ENCODE peak calls at places on chromosomes 7 and 10, in ten cellular contexts. One of them, this sample, is unnamed.

GRCh38 chr7:8365499-8366110 is 67.8 kb upstream of the NXPH1 start:
- DNase-seq in lung: no peak
- DNase-seq in GM23248: peak; percentile 1
- DNase-seq in HCT116: peak; percentile 35
- DNase-seq in heart left ventricle: no peak
- DNase-seq in DND-41: no peak
- DNase-seq in CD8-positive, alpha-beta T cell: no peak
- DNase-seq in upper lobe of right lung: no peak
- DNase-seq in pancreas: no peak
- DNase-seq in fibroblast of lung: no peak
- DNase-seq in this sample: no peak

GRCh38 chr10:75099952-75100763 is 11.3 kb upstream of the SAMD8 start:
- DNase-seq in lung: peak; percentile 83
- DNase-seq in GM23248: peak; percentile 73
- DNase-seq in HCT116: peak; percentile 48
- DNase-seq in heart left ventricle: peak; percentile 92
- DNase-seq in DND-41: peak; percentile 79
- DNase-seq in CD8-positive, alpha-beta T cell: peak; percentile 78
- DNase-seq in upper lobe of right lung: peak; percentile 90
- DNase-seq in pancreas: peak; percentile 96
- DNase-seq in fibroblast of lung: peak; percentile 41
- DNase-seq in this sample: peak; percentile 75

GRCh38 chr10:69503001-69503895 is 52.0 kb downstream of the TSPAN15 start:
- DNase-seq in lung: no peak
- DNase-seq in GM23248: no peak
- DNase-seq in HCT116: no peak
- DNase-seq in heart left ventricle: no peak
- DNase-seq in DND-41: no peak
- DNase-seq in CD8-positive, alpha-beta T cell: no peak
- DNase-seq in upper lobe of right lung: no peak
- DNase-seq in pancreas: no peak
- DNase-seq in fibroblast of lung: no peak
- DNase-seq in this sample: no peak

GRCh38 chr10:96043895-96044580 is 655 bp downstream of the CCNJ start:
- DNase-seq in lung: peak; percentile 44
- DNase-seq in GM23248: peak; percentile 78
- DNase-seq in HCT116: no peak
- DNase-seq in heart left ventricle: peak; percentile 73
- DNase-seq in DND-41: peak; percentile 60
- DNase-seq in CD8-positive, alpha-beta T cell: peak; percentile 33
- DNase-seq in upper lobe of right lung: peak; percentile 79
- DNase-seq in pancreas: peak; percentile 82
- DNase-seq in fibroblast of lung: peak; percentile 57
- DNase-seq in this sample: peak; percentile 20

GRCh38 chr7:46369933-46370654 is 449.0 kb upstream of the IGFBP3 start:
- DNase-seq in lung: no peak
- DNase-seq in GM23248: peak; percentile 91
- DNase-seq in HCT116: peak; percentile 7
- DNase-seq in heart left ventricle: no peak
- DNase-seq in DND-41: no peak
- DNase-seq in CD8-positive, alpha-beta T cell: no peak
- DNase-seq in upper lobe of right lung: no peak
- DNase-seq in pancreas: no peak
- DNase-seq in fibroblast of lung: peak; percentile 93
- DNase-seq in this sample: no peak

GRCh38 chr7:32905175-32905662 is 13.7 kb upstream of the KBTBD2 start:
- DNase-seq in lung: peak; percentile 54
- DNase-seq in GM23248: peak; percentile 93
- DNase-seq in HCT116: peak; percentile 42
- DNase-seq in heart left ventricle: peak; percentile 62
- DNase-seq in DND-41: peak; percentile 85
- DNase-seq in CD8-positive, alpha-beta T cell: peak; percentile 37
- DNase-seq in upper lobe of right lung: no peak
- DNase-seq in pancreas: no peak
- DNase-seq in fibroblast of lung: peak; percentile 83
- DNase-seq in this sample: no peak

GRCh38 chr10:119191881-119192280 is 13.3 kb upstream of the PRDX3 start:
- DNase-seq in lung: no peak
- DNase-seq in GM23248: no peak
- DNase-seq in HCT116: peak; percentile 51
- DNase-seq in heart left ventricle: no peak
- DNase-seq in DND-41: no peak
- DNase-seq in CD8-positive, alpha-beta T cell: no peak
- DNase-seq in upper lobe of right lung: no peak
- DNase-seq in pancreas: no peak
- DNase-seq in fibroblast of lung: no peak
- DNase-seq in this sample: no peak

GRCh38 chr7:38920731-38921130 is 11.7 kb upstream of the VPS41 start:
- DNase-seq in lung: no peak
- DNase-seq in GM23248: no peak
- DNase-seq in HCT116: no peak
- DNase-seq in heart left ventricle: no peak
- DNase-seq in DND-41: no peak
- DNase-seq in CD8-positive, alpha-beta T cell: no peak
- DNase-seq in upper lobe of right lung: no peak
- DNase-seq in pancreas: no peak
- DNase-seq in fibroblast of lung: no peak
- DNase-seq in this sample: no peak

GRCh38 chr10:119346063-119346835 is 138.9 kb downstream of the GRK5 start:
- DNase-seq in lung: no peak
- DNase-seq in GM23248: no peak
- DNase-seq in HCT116: no peak
- DNase-seq in heart left ventricle: peak; percentile 74
- DNase-seq in DND-41: no peak
- DNase-seq in CD8-positive, alpha-beta T cell: no peak
- DNase-seq in upper lobe of right lung: peak; percentile 54
- DNase-seq in pancreas: no peak
- DNase-seq in fibroblast of lung: no peak
- DNase-seq in this sample: no peak

GRCh38 chr10:108112218-108112617 is 947.7 kb upstream of the SORCS1 start:
- DNase-seq in lung: no peak
- DNase-seq in GM23248: peak; percentile 46
- DNase-seq in HCT116: no peak
- DNase-seq in heart left ventricle: no peak
- DNase-seq in DND-41: no peak
- DNase-seq in CD8-positive, alpha-beta T cell: no peak
- DNase-seq in upper lobe of right lung: no peak
- DNase-seq in pancreas: no peak
- DNase-seq in fibroblast of lung: no peak
- DNase-seq in this sample: no peak

GRCh38 chr7:100626530-100627237 is 14.3 kb downstream of the MOSPD3 start:
- DNase-seq in lung: peak; percentile 85
- DNase-seq in GM23248: peak; percentile 90
- DNase-seq in HCT116: peak; percentile 63
- DNase-seq in heart left ventricle: peak; percentile 91
- DNase-seq in DND-41: peak; percentile 93
- DNase-seq in CD8-positive, alpha-beta T cell: peak; percentile 88
- DNase-seq in upper lobe of right lung: peak; percentile 89
- DNase-seq in pancreas: peak; percentile 79
- DNase-seq in fibroblast of lung: peak; percentile 79
- DNase-seq in this sample: peak; percentile 67

GRCh38 chr7:129456421-129456820 is 22.2 kb downstream of the STRIP2 start:
- DNase-seq in lung: no peak
- DNase-seq in GM23248: no peak
- DNase-seq in HCT116: no peak
- DNase-seq in heart left ventricle: no peak
- DNase-seq in DND-41: no peak
- DNase-seq in CD8-positive, alpha-beta T cell: no peak
- DNase-seq in upper lobe of right lung: no peak
- DNase-seq in pancreas: no peak
- DNase-seq in fibroblast of lung: no peak
- DNase-seq in this sample: no peak

GRCh38 chr7:129457101-129457500 is 22.9 kb downstream of the STRIP2 start:
- DNase-seq in lung: no peak
- DNase-seq in GM23248: no peak
- DNase-seq in HCT116: no peak
- DNase-seq in heart left ventricle: no peak
- DNase-seq in DND-41: no peak
- DNase-seq in CD8-positive, alpha-beta T cell: no peak
- DNase-seq in upper lobe of right lung: no peak
- DNase-seq in pancreas: no peak
- DNase-seq in fibroblast of lung: no peak
- DNase-seq in this sample: no peak

GRCh38 chr7:129453510-129454248 is 19.4 kb downstream of the STRIP2 start:
- DNase-seq in lung: no peak
- DNase-seq in GM23248: no peak
- DNase-seq in HCT116: no peak
- DNase-seq in heart left ventricle: no peak
- DNase-seq in DND-41: no peak
- DNase-seq in CD8-positive, alpha-beta T cell: no peak
- DNase-seq in upper lobe of right lung: no peak
- DNase-seq in pancreas: no peak
- DNase-seq in fibroblast of lung: no peak
- DNase-seq in this sample: no peak

GRCh38 chr7:129452589-129453231 is 18.5 kb downstream of the STRIP2 start:
- DNase-seq in lung: no peak
- DNase-seq in GM23248: no peak
- DNase-seq in HCT116: no peak
- DNase-seq in heart left ventricle: no peak
- DNase-seq in DND-41: no peak
- DNase-seq in CD8-positive, alpha-beta T cell: no peak
- DNase-seq in upper lobe of right lung: no peak
- DNase-seq in pancreas: no peak
- DNase-seq in fibroblast of lung: no peak
- DNase-seq in this sample: no peak

DNA sequence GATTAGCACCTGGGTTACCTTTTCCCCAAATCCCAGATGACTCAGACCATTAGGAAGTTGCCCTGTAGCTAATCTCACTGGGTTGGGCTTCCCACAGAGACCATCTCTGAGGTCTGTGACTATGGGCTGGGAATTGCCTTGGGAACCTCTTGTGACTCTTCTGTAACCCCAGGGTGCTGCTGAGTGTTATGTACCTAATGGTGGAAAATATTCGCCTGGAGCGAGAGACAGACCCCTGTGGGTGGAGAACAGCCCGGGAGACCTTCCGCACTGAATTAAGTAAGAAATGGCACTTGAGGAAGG is 20.0 kb downstream of the STRIP2 start:
- DNase-seq in lung: no peak
- DNase-seq in GM23248: no peak
- DNase-seq in HCT116: no peak
- DNase-seq in heart left ventricle: no peak
- DNase-seq in DND-41: no peak
- DNase-seq in CD8-positive, alpha-beta T cell: no peak
- DNase-seq in upper lobe of right lung: no peak
- DNase-seq in pancreas: no peak
- DNase-seq in fibroblast of lung: no peak
- DNase-seq in this sample: no peak
- H3K36me3 ChIP-seq in lung: peaks cover 16% of the 10 kb centered on the region
- H3K36me3 ChIP-seq in GM23248: no peaks in the 10 kb centered on the region
- H3K36me3 ChIP-seq in HCT116: peaks cover 3% of the 10 kb centered on the region
- H3K36me3 ChIP-seq in heart left ventricle: peaks cover 43% of the 10 kb centered on the region
- H3K36me3 ChIP-seq in DND-41: peaks cover 44% of the 10 kb centered on the region
- H3K36me3 ChIP-seq in CD8-positive, alpha-beta T cell: no peaks in the 10 kb centered on the region
- H3K36me3 ChIP-seq in upper lobe of right lung: no peaks in the 10 kb centered on the region
- H3K36me3 ChIP-seq in pancreas: no peaks in the 10 kb centered on the region
- H3K36me3 ChIP-seq in fibroblast of lung: peaks cover 2% of the 10 kb centered on the region
- H3K36me3 ChIP-seq in this sample: no peaks in the 10 kb centered on the region

DNA sequence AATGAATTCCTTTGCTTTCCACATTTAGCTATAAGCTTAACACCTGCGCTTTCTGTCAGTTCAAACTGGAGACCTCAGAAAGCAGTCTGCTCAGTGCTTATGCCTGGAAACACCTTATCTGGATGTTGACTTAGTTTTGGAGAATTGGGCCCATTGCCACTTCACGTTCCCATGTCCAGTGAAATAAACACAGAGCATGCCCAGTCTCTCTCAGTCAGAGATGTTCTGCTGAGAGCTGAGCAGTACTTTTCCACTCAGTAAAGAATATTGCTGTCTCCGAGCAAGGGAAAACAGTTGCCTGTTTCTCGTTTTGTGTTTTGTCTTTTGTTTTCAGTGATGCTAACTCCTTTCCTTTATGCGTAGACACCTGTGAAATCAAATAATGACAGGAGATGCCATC is 83.2 kb upstream of the PRR15 start:
- DNase-seq in lung: no peak
- DNase-seq in GM23248: no peak
- DNase-seq in HCT116: no peak
- DNase-seq in heart left ventricle: no peak
- DNase-seq in DND-41: no peak
- DNase-seq in CD8-positive, alpha-beta T cell: no peak
- DNase-seq in upper lobe of right lung: no peak
- DNase-seq in pancreas: no peak
- DNase-seq in fibroblast of lung: no peak
- DNase-seq in this sample: no peak
- H3K4me1 ChIP-seq in lung: peaks cover 5% of the 10 kb centered on the region
- H3K4me1 ChIP-seq in GM23248: no peaks in the 10 kb centered on the region
- H3K4me1 ChIP-seq in HCT116: no peaks in the 10 kb centered on the region
- H3K4me1 ChIP-seq in heart left ventricle: peaks cover 23% of the 10 kb centered on the region
- H3K4me1 ChIP-seq in DND-41: no peaks in the 10 kb centered on the region
- H3K4me1 ChIP-seq in CD8-positive, alpha-beta T cell: no peaks in the 10 kb centered on the region
- H3K4me1 ChIP-seq in upper lobe of right lung: peaks cover 10% of the 10 kb centered on the region
- H3K4me1 ChIP-seq in pancreas: peaks cover 9% of the 10 kb centered on the region
- H3K4me1 ChIP-seq in fibroblast of lung: peaks cover 2% of the 10 kb centered on the region
- H3K4me1 ChIP-seq in this sample: no peaks in the 10 kb centered on the region

DNA sequence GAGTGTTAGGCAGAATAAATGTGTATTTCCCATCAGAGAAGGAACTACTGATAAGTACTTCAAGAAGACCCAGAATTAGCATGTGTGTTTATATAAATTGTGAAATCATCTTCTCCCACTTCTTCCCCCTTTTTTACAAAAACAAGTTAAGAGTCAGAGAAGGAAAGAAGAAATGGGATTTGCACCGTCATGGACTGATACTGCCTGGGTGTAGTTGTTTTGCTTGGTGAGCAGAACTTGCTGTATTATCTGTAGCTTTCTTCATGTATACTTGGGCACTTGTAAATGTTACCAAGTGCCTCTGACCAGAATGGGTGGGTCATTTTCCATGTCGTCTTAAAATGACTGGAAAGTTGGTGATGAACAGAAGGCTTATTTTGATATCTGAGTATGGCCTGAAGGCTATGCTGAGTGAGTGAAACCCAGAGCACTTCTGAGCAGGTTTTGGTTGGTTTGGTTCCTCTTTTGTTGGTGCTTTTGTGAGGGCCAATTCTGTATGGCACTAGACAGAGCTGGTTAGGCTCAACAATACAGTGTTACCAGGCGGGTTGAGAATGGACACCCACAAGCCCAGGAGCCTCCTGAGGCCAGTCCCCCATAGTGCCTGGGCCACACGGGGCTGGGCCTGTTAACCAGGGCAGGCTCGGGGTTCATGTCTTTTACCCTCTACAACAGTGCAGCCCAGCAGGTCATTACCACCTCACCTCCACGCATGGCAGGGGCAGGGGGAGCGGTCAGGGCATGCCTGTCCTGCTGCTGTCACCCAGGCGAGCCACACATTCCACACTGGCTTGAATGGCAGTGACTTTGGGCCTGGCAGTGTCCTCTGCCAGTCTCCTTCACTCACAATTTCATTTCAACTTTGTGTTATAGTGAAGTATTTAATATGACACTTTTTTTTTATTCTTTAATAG is 115.1 kb downstream of the CCNY start:
- DNase-seq in lung: no peak
- DNase-seq in GM23248: peak; percentile 19
- DNase-seq in HCT116: no peak
- DNase-seq in heart left ventricle: peak; percentile 73
- DNase-seq in DND-41: no peak
- DNase-seq in CD8-positive, alpha-beta T cell: no peak
- DNase-seq in upper lobe of right lung: no peak
- DNase-seq in pancreas: no peak
- DNase-seq in fibroblast of lung: no peak
- DNase-seq in this sample: no peak
- H3K27ac ChIP-seq in lung: peak overlapping the region; percentile 55
- H3K27ac ChIP-seq in GM23248: no peak overlapping the region
- H3K27ac ChIP-seq in HCT116: no peak overlapping the region
- H3K27ac ChIP-seq in heart left ventricle: peak overlapping the region; percentile 95
- H3K27ac ChIP-seq in DND-41: no peak overlapping the region
- H3K27ac ChIP-seq in CD8-positive, alpha-beta T cell: no peak overlapping the region
- H3K27ac ChIP-seq in upper lobe of right lung: peak overlapping the region; percentile 80
- H3K27ac ChIP-seq in pancreas: no peak overlapping the region
- H3K27ac ChIP-seq in fibroblast of lung: peak overlapping the region; percentile 19
- H3K27ac ChIP-seq in this sample: peak overlapping the region; percentile 79

GRCh38 chr7:50803359-50804337 is 21.0 kb upstream of the GRB10 start:
- DNase-seq in lung: no peak
- DNase-seq in GM23248: peak; percentile 35
- DNase-seq in HCT116: no peak
- DNase-seq in heart left ventricle: no peak
- DNase-seq in DND-41: no peak
- DNase-seq in CD8-positive, alpha-beta T cell: no peak
- DNase-seq in upper lobe of right lung: no peak
- DNase-seq in pancreas: no peak
- DNase-seq in fibroblast of lung: peak; percentile 48
- DNase-seq in this sample: no peak
- H3K36me3 ChIP-seq in lung: no peaks in the 10 kb centered on the region
- H3K36me3 ChIP-seq in GM23248: no peaks in the 10 kb centered on the region
- H3K36me3 ChIP-seq in HCT116: no peaks in the 10 kb centered on the region
- H3K36me3 ChIP-seq in heart left ventricle: no peaks in the 10 kb centered on the region
- H3K36me3 ChIP-seq in DND-41: no peaks in the 10 kb centered on the region
- H3K36me3 ChIP-seq in CD8-positive, alpha-beta T cell: no peaks in the 10 kb centered on the region
- H3K36me3 ChIP-seq in upper lobe of right lung: no peaks in the 10 kb centered on the region
- H3K36me3 ChIP-seq in pancreas: no peaks in the 10 kb centered on the region
- H3K36me3 ChIP-seq in fibroblast of lung: no peaks in the 10 kb centered on the region
- H3K36me3 ChIP-seq in this sample: no peaks in the 10 kb centered on the region